ENCODE peak calls at places on chromosomes 2 and 18, in ten cellular contexts. N is head of caudate nucleus; O is HT1080; C is HCT116; D is stimulated activated CD4-positive, alpha-beta T cell treated with anti-CD3 and anti-CD28 coated beads, Interleukin-2, amount 100 ng/mL, for 24 hours; M is endothelial cell; W is NCI-H1105 treated with DMSO at 0.1 percent for 48 hours; B is skeletal muscle cell; R is stimulated activated naive CD4-positive, alpha-beta T cell treated with Interleukin-2 at 50 U/mL for 16 hours; V is H54. G is an unnamed sample.

GRCh38 chr2:45119855-45120254 is 110.6 kb upstream of the SIX2 start:
- DNase-seq in C (no peak), R (no peak), W (no peak), N (no peak), D (no peak), B (peak; percentile 75), M (no peak), V (peak; percentile 19), O (peak; percentile 62), G (no peak)

GRCh38 chr2:129062160-129062912 is 743.7 kb upstream of the HS6ST1 start:
- DNase-seq in D (no peak), N (no peak), W (no peak), M (no peak), O (peak; percentile 27), B (no peak), C (no peak), V (no peak), R (no peak), G (no peak)

GRCh38 chr2:26469092-26469710 is 8.7 kb downstream of the OTOF start:
- DNase-seq in N (no peak), B (no peak), O (peak; percentile 57), R (peak; percentile 33), D (peak; percentile 83), V (peak; percentile 47), W (peak; percentile 1), M (peak; percentile 69), C (peak; percentile 74), G (peak; percentile 60)

GRCh38 chr2:200373973-200374416 is 67.5 kb downstream of the SPATS2L start:
- DNase-seq in D (peak; percentile 19), W (no peak), M (no peak), R (no peak), N (no peak), C (no peak), V (no peak), B (no peak), O (peak; percentile 41), G (no peak)

GRCh38 chr2:30511122-30512083 is 64.4 kb downstream of the LCLAT1 start:
- DNase-seq in V (no peak), D (no peak), B (no peak), R (no peak), O (peak; percentile 62), W (peak; percentile 85), N (no peak), C (peak; percentile 57), M (no peak), G (no peak)

GRCh38 chr2:229376866-229377265 is 105.8 kb upstream of the PID1 start:
- DNase-seq in W (no peak), D (no peak), N (no peak), V (peak; percentile 33), C (no peak), R (no peak), M (no peak), O (peak; percentile 77), B (no peak), G (no peak)

GRCh38 chr2:96584017-96584416 is 47.5 kb downstream of the ARID5A start:
- DNase-seq in N (no peak), W (no peak), B (no peak), M (no peak), V (no peak), C (no peak), O (no peak), D (no peak), R (no peak), G (no peak)

GRCh38 chr2:165268751-165269150 is 29.5 kb downstream of the SCN2A start:
- DNase-seq in C (no peak), W (no peak), N (no peak), V (no peak), M (no peak), B (no peak), R (no peak), O (no peak), D (peak; percentile 1), G (no peak)

GRCh38 chr2:108288534-108289106 is at the start of gene SULT1C2:
- DNase-seq in R (no peak), C (peak; percentile 16), D (no peak), W (no peak), B (peak; percentile 41), M (peak; percentile 20), V (peak; percentile 26), N (no peak), O (peak; percentile 64), G (no peak)

GRCh38 chr2:134081238-134081637 is 172.6 kb upstream of the MGAT5 start:
- DNase-seq in M (no peak), B (no peak), D (no peak), W (no peak), C (no peak), N (no peak), V (no peak), R (no peak), O (no peak), G (no peak)

GRCh38 chr2:12555012-12555645 is 161.6 kb upstream of the TRIB2 start:
- DNase-seq in O (peak; percentile 64), D (peak; percentile 47), B (peak; percentile 50), R (peak; percentile 40), M (no peak), W (no peak), C (no peak), N (no peak), V (no peak), G (no peak)

GRCh38 chr2:239264838-239265651 is 135.8 kb downstream of the HDAC4 start:
- DNase-seq in R (peak; percentile 57), N (no peak), B (no peak), D (peak; percentile 47), C (peak; percentile 56), V (peak; percentile 86), O (no peak), M (no peak), W (no peak), G (no peak)

GRCh38 chr2:70426341-70426740 is 124.5 kb upstream of the FAM136A start:
- DNase-seq in R (no peak), V (no peak), W (no peak), C (no peak), O (no peak), N (no peak), M (no peak), B (no peak), D (no peak), G (no peak)

GRCh38 chr2:192593561-192593960 is 398.8 kb upstream of the TMEFF2 start:
- DNase-seq in B (no peak), C (no peak), D (no peak), O (no peak), N (no peak), R (no peak), W (no peak), M (no peak), V (no peak), G (no peak)

GRCh38 chr2:174335605-174336402 is 1.1 kb downstream of the SP9 start:
- DNase-seq in W (peak; percentile 49), C (no peak), B (no peak), O (no peak), R (no peak), V (peak; percentile 63), N (no peak), M (peak; percentile 48), D (peak; percentile 44), G (peak; percentile 41)

GRCh38 chr2:20633794-20634259 is 17.1 kb downstream of the HS1BP3 start:
- DNase-seq in N (no peak), O (no peak), B (no peak), R (no peak), C (no peak), W (no peak), D (no peak), M (no peak), V (no peak), G (no peak)

GRCh38 chr2:231917280-231918088 is 8.7 kb downstream of the NPPC start:
- DNase-seq in N (peak; percentile 39), W (no peak), R (no peak), O (no peak), D (no peak), V (no peak), M (no peak), C (no peak), B (no peak), G (no peak)

GRCh38 chr2:28325567-28326468 is 66.8 kb upstream of the FOSL2 start:
- DNase-seq in D (peak; percentile 16), C (peak; percentile 65), O (peak; percentile 61), V (peak; percentile 79), N (no peak), M (no peak), R (no peak), B (no peak), W (no peak), G (no peak)

GRCh38 chr2:180985771-180986395 is 5.5 kb downstream of the UBE2E3 start:
- DNase-seq in W (no peak), D (no peak), M (no peak), R (no peak), N (no peak), V (no peak), O (no peak), B (no peak), C (no peak), G (no peak)

GRCh38 chr2:105748564-105748963 is 3.9 kb downstream of the NCK2 start:
- DNase-seq in N (no peak), M (no peak), D (no peak), R (no peak), O (no peak), V (no peak), W (no peak), B (no peak), C (no peak), G (no peak)

GRCh38 chr18:78605255-78605654 is 374.4 kb upstream of the SALL3 start:
- DNase-seq in W (no peak), B (no peak), C (no peak), V (no peak), N (no peak), R (no peak), D (no peak), M (no peak), O (no peak), G (no peak)

GRCh38 chr2:70982971-70983370 is 4.5 kb downstream of the ANKRD53 start:
- DNase-seq in C (no peak), V (no peak), B (no peak), W (no peak), D (no peak), O (no peak), N (no peak), M (no peak), R (no peak), G (no peak)

GRCh38 chr2:30346475-30347169 is 100.4 kb upstream of the LCLAT1 start:
- DNase-seq in O (no peak), C (no peak), V (no peak), R (no peak), M (no peak), W (no peak), B (no peak), D (no peak), N (no peak), G (no peak)

GRCh38 chr18:59553273-59553672 is 143.9 kb downstream of the CCBE1 start:
- DNase-seq in C (no peak), M (no peak), D (no peak), B (no peak), N (no peak), R (no peak), V (no peak), W (no peak), O (no peak), G (no peak)

GRCh38 chr2:186384226-186384625 is 101.8 kb upstream of the ZC3H15 start:
- DNase-seq in D (no peak), V (no peak), O (no peak), N (no peak), B (no peak), R (no peak), M (no peak), C (no peak), W (no peak), G (no peak)

GRCh38 chr18:69580107-69580506 is 179.4 kb downstream of the DOK6 start:
- DNase-seq in C (no peak), R (no peak), O (peak; percentile 5), N (no peak), M (peak; percentile 7), B (no peak), W (no peak), V (no peak), D (no peak), G (no peak)

GRCh38 chr2:148814143-148814852 is 60.7 kb upstream of the KIF5C start:
- DNase-seq in O (peak; percentile 17), B (peak; percentile 21), M (no peak), D (no peak), V (no peak), R (no peak), N (no peak), W (no peak), C (no peak), G (no peak)